ENCODE peak calls at places on chromosomes 3 and 15, in five cellular contexts. V, P, J, B and E are unnamed samples.
A peak's percentile ranks its signal among the peaks of the same experiment; 100 is the strongest.

GRCh38 chr3:71035314-71035713 is 548.2 kb downstream of the FOXP1 start:
- DNase-seq in J (no peak), V (no peak), B (no peak), P (no peak), E (no peak)

GRCh38 chr3:105686324-105686897 is 182.4 kb downstream of the CBLB start:
- DNase-seq in V (no peak), P (no peak), B (no peak), J (no peak), E (no peak)

GRCh38 chr3:195385526-195385925 is 57.3 kb downstream of the ACAP2 start:
- DNase-seq in P (no peak), V (no peak), J (peak; percentile 3), B (no peak), E (no peak)

GRCh38 chr3:156311431-156311830 is 191.1 kb downstream of the KCNAB1 start:
- DNase-seq in J (no peak), V (no peak), P (no peak), B (no peak), E (no peak)

GRCh38 chr3:74447221-74447620 is 167.2 kb downstream of the CNTN3 start:
- DNase-seq in J (no peak), V (no peak), P (no peak), B (no peak), E (no peak)

GRCh38 chr3:87247086-87247781 is 20.1 kb downstream of the CHMP2B start:
- DNase-seq in J (no peak), P (no peak), V (no peak), B (no peak), E (no peak)

GRCh38 chr3:18393906-18394305 is 31.2 kb downstream of the SATB1 start:
- DNase-seq in P (no peak), B (no peak), V (no peak), J (peak; percentile 18), E (no peak)

GRCh38 chr3:196740476-196741400 is 1.1 kb downstream of the PAK2 start:
- DNase-seq in J (peak; percentile 48), B (no peak), P (no peak), V (peak; percentile 30), E (no peak)

GRCh38 chr3:141410408-141410807 is 42.1 kb downstream of the ZBTB38 start:
- DNase-seq in P (no peak), V (no peak), B (no peak), J (no peak), E (no peak)

GRCh38 chr15:81929557-81929956 is 116.3 kb downstream of the MEX3B start:
- DNase-seq in P (no peak), V (no peak), B (no peak), J (no peak), E (no peak)

GRCh38 chr3:119098620-119099222 is 47.2 kb upstream of the TEX55 start:
- DNase-seq in B (no peak), V (peak; percentile 30), P (no peak), J (peak; percentile 23), E (no peak)

GRCh38 chr3:46612324-46612723 is at the start of gene FAM240A:
- DNase-seq in V (no peak), J (peak; percentile 41), P (no peak), B (no peak), E (peak; percentile 39)

GRCh38 chr3:134009345-134010000 is 20.3 kb downstream of the SLCO2A1 start:
- DNase-seq in V (no peak), B (no peak), P (no peak), J (peak; percentile 58), E (no peak)

GRCh38 chr15:96115642-96116041 is 214.9 kb upstream of the NR2F2 start:
- DNase-seq in V (no peak), B (no peak), J (peak; percentile 16), P (no peak), E (no peak)

GRCh38 chr15:66939451-66940023 is 125.9 kb upstream of the SMAD3 start:
- DNase-seq in B (no peak), J (no peak), V (no peak), P (no peak), E (no peak)

GRCh38 chr15:63994073-63994600 is 52.1 kb downstream of the DAPK2 start:
- DNase-seq in P (no peak), V (no peak), B (no peak), J (no peak), E (no peak)

GRCh38 chr15:88218557-88219214 is 37.9 kb downstream of the NTRK3 start:
- DNase-seq in P (no peak), V (no peak), J (no peak), B (no peak), E (no peak)

GRCh38 chr15:71526061-71526460 is 284.3 kb upstream of the NR2E3 start:
- DNase-seq in J (no peak), V (no peak), P (no peak), B (no peak), E (no peak)

GRCh38 chr3:61954097-61954528 is 392.7 kb downstream of the PTPRG start:
- DNase-seq in B (no peak), V (no peak), J (no peak), P (no peak), E (no peak)

GRCh38 chr3:149662240-149662887 is 4.5 kb upstream of the WWTR1 start:
- DNase-seq in V (no peak), P (no peak), J (no peak), B (no peak), E (no peak)

GRCh38 chr15:36843822-36844221 is 256.5 kb downstream of the MEIS2 start:
- DNase-seq in V (no peak), B (no peak), P (no peak), J (no peak), E (no peak)

GRCh38 chr3:50262778-50263177 is 6.2 kb upstream of the SEMA3B start:
- DNase-seq in J (no peak), P (no peak), B (no peak), V (no peak), E (no peak)

GRCh38 chr3:129673012-129673411 is 66.5 kb upstream of the PLXND1 start:
- DNase-seq in P (no peak), B (no peak), V (no peak), J (no peak), E (no peak)

GRCh38 chr3:34258271-34259015 is 460.0 kb downstream of the PDCD6IP start:
- DNase-seq in B (no peak), P (no peak), J (no peak), V (no peak), E (no peak)

GRCh38 chr3:32238816-32239637 is 547 bp downstream of the CMTM8 start:
- DNase-seq in V (peak; percentile 7), J (peak; percentile 42), B (no peak), P (no peak), E (no peak)

GRCh38 chr3:165011557-165011956 is 66.7 kb downstream of the SI start:
- DNase-seq in V (no peak), B (no peak), P (no peak), J (no peak), E (no peak)

GRCh38 chr3:61360297-61360696 is 109.0 kb upstream of the FHIT start:
- DNase-seq in V (no peak), P (no peak), J (no peak), B (no peak), E (no peak)

GRCh38 chr3:160707187-160707789 is 30.3 kb downstream of the ARL14 start:
- DNase-seq in J (peak; percentile 36), B (no peak), P (no peak), V (peak; percentile 20), E (no peak)

GRCh38 chr3:48459331-48459730 is 12.8 kb downstream of the ATRIP start:
- DNase-seq in J (peak; percentile 30), V (no peak), P (no peak), B (no peak), E (no peak)

GRCh38 chr15:45670511-45670910 is 35.7 kb downstream of the SQOR start:
- DNase-seq in V (no peak), J (no peak), B (no peak), P (no peak), E (no peak)

GRCh38 chr15:88636039-88636438 is 2.8 kb upstream of the ISG20 start:
- DNase-seq in B (no peak), V (no peak), J (no peak), P (peak; percentile 45), E (no peak)

GRCh38 chr15:62444104-62445027 is 279.3 kb upstream of the C2CD4B start:
- DNase-seq in P (no peak), J (peak; percentile 94), B (no peak), V (no peak), E (no peak)

GRCh38 chr15:28191832-28192231 is 92.7 kb upstream of the OCA2 start:
- DNase-seq in P (no peak), V (no peak), J (no peak), B (peak; percentile 25), E (no peak)

GRCh38 chr15:70902105-70902504 is 9.5 kb downstream of the LRRC49 start:
- DNase-seq in B (no peak), P (no peak), J (peak; percentile 85), V (no peak), E (no peak)

GRCh38 chr3:33287672-33288282 is 10.5 kb downstream of the FBXL2 start:
- DNase-seq in P (no peak), J (no peak), B (no peak), V (no peak), E (no peak)

GRCh38 chr3:35663471-35663870 is 24.1 kb downstream of the ARPP21 start:
- DNase-seq in V (no peak), P (no peak), J (no peak), B (no peak), E (no peak)

GRCh38 chr15:70852501-70853269 is 1.3 kb downstream of the LARP6 start:
- DNase-seq in B (no peak), J (peak; percentile 91), P (no peak), V (no peak), E (no peak)

GRCh38 chr3:155859859-155860258 is 5.6 kb upstream of the SLC33A1 start:
- DNase-seq in P (no peak), B (no peak), J (no peak), V (no peak), E (no peak)